ENCODE peak calls at places on chromosomes 1 and 21, in ten cellular contexts. Q is CD8-positive, alpha-beta memory T cell; Z is left colon; W is Calu3; B is HFF-Myc; M is choroid plexus epithelial cell; P is EH; O is epithelial cell of esophagus; E is effector CD4-positive, alpha-beta T cell; I is glomerular endothelial cell. V is an unnamed sample.

GRCh38 chr1:25011270-25011669 is 81.2 kb upstream of the RUNX3 start:
- DNase-seq in P (no peak), W (no peak), B (no peak), O (no peak), E (no peak), Z (no peak), I (no peak), Q (no peak), M (no peak), V (no peak)

GRCh38 chr1:8374356-8374755 is 56.4 kb downstream of the SLC45A1 start:
- DNase-seq in W (no peak), E (no peak), M (no peak), O (no peak), I (no peak), P (no peak), Q (no peak), B (no peak), Z (no peak), V (no peak)

GRCh38 chr1:179812501-179813292 is 64.9 kb downstream of the TOR1AIP2 start:
- DNase-seq in P (no peak), E (no peak), W (no peak), M (no peak), Q (no peak), O (no peak), I (no peak), Z (no peak), B (no peak), V (no peak)

GRCh38 chr1:210687582-210688279 is 359.0 kb downstream of the HHAT start:
- DNase-seq in I (no peak), O (no peak), Z (no peak), M (no peak), Q (no peak), W (no peak), P (peak), B (no peak), E (no peak), V (no peak)

GRCh38 chr21:41601573-41602371 is 93.8 kb upstream of the TMPRSS2 start:
- DNase-seq in I (no peak), Q (no peak), O (peak), B (peak), Z (no peak), M (peak), E (no peak), P (peak), W (no peak), V (no peak)

GRCh38 chr1:234111458-234112142 is 207.1 kb downstream of the SLC35F3 start:
- DNase-seq in O (peak), I (no peak), W (peak), P (peak), E (no peak), Z (peak), Q (no peak), B (no peak), M (peak), V (no peak)

GRCh38 chr1:235207202-235207565 is 46.1 kb upstream of the RBM34 start:
- DNase-seq in I (no peak), M (no peak), W (no peak), E (peak), B (no peak), Z (no peak), Q (peak), O (no peak), P (no peak), V (no peak)

GRCh38 chr1:31669433-31669785 is 24.7 kb upstream of the PEF1 start:
- DNase-seq in E (no peak), P (no peak), Q (no peak), B (no peak), M (no peak), O (no peak), W (no peak), I (no peak), Z (no peak), V (peak)

GRCh38 chr1:241408170-241408569 is 51.2 kb upstream of the RGS7 start:
- DNase-seq in W (peak), B (no peak), O (peak), P (peak), E (no peak), Z (no peak), M (peak), I (no peak), Q (no peak), V (no peak)

GRCh38 chr1:171226757-171227370 is 21.4 kb upstream of the FMO1 start:
- DNase-seq in I (no peak), Q (no peak), M (peak), B (no peak), Z (peak), W (peak), O (peak), P (peak), E (no peak), V (peak)

GRCh38 chr1:22039594-22040347 is 12.7 kb upstream of the CDC42 start:
- DNase-seq in E (peak), B (peak), I (no peak), Z (peak), P (peak), M (peak), O (peak), Q (peak), W (peak), V (peak)

GRCh38 chr1:105556266-105556665 is 1500.2 kb upstream of the PRMT6 start:
- DNase-seq in O (no peak), M (no peak), B (no peak), W (no peak), I (no peak), E (no peak), P (no peak), Z (no peak), Q (no peak), V (no peak)

GRCh38 chr1:52552236-52552504 is 722 bp downstream of the TUT4 start:
- DNase-seq in Q (peak), E (peak), Z (peak), P (peak), B (no peak), W (peak), O (peak), M (peak), I (no peak), V (no peak)

GRCh38 chr1:242454262-242455051 is 70.0 kb downstream of the PLD5 start:
- DNase-seq in Q (no peak), P (peak), M (peak), Z (no peak), O (peak), E (no peak), W (peak), B (no peak), I (no peak), V (peak)

GRCh38 chr1:77687519-77687906 is 5.1 kb upstream of the ZZZ3 start:
- DNase-seq in O (peak), Z (peak), P (no peak), W (peak), E (no peak), B (no peak), M (peak), I (no peak), Q (no peak), V (no peak)

GRCh38 chr1:222454782-222455181 is 93.1 kb downstream of the HHIPL2 start:
- DNase-seq in Q (no peak), M (no peak), I (no peak), B (no peak), Z (no peak), P (peak), O (peak), W (no peak), E (no peak), V (no peak)

GRCh38 chr21:41753001-41753725 is 13.7 kb downstream of the RIPK4 start:
- DNase-seq in M (no peak), Q (no peak), O (no peak), I (no peak), B (no peak), P (no peak), W (no peak), E (no peak), Z (no peak), V (no peak)

GRCh38 chr1:53605181-53605580 is 133.8 kb downstream of the GLIS1 start:
- DNase-seq in P (no peak), M (no peak), Z (no peak), I (no peak), Q (no peak), B (no peak), O (no peak), E (no peak), W (no peak), V (no peak)

GRCh38 chr1:176206006-176206960 is 803 bp downstream of the COP1 start:
- DNase-seq in O (peak), B (no peak), Z (peak), Q (no peak), W (peak), P (peak), I (no peak), E (peak), M (peak), V (no peak)

GRCh38 chr1:150596095-150596892 is 16.9 kb upstream of the MCL1 start:
- DNase-seq in B (no peak), Z (no peak), Q (no peak), W (no peak), E (no peak), I (no peak), P (peak), O (peak), M (no peak), V (no peak)

GRCh38 chr21:38796426-38796825 is 9.3 kb upstream of the ETS2 start:
- DNase-seq in O (peak), Q (no peak), E (no peak), P (peak), B (no peak), M (peak), W (peak), Z (no peak), I (no peak), V (no peak)

GRCh38 chr1:68198752-68199151 is 33.6 kb downstream of the WLS start:
- DNase-seq in I (no peak), E (no peak), M (peak), Z (no peak), Q (no peak), W (no peak), O (peak), P (peak), B (no peak), V (no peak)

GRCh38 chr1:22364764-22365163 is 86.9 kb upstream of the ZBTB40 start:
- DNase-seq in B (no peak), Q (no peak), P (no peak), W (no peak), O (no peak), Z (no peak), E (no peak), I (no peak), M (no peak), V (no peak)

GRCh38 chr1:180178511-180179161 is 24.0 kb downstream of the QSOX1 start:
- DNase-seq in B (no peak), W (peak), Z (peak), P (peak), Q (peak), M (peak), O (peak), E (peak), I (no peak), V (peak)

GRCh38 chr1:65265296-65266271 is 43.8 kb upstream of the DNAJC6 start:
- DNase-seq in M (peak), P (peak), Z (peak), B (no peak), O (peak), E (peak), I (no peak), W (peak), Q (peak), V (peak)

GRCh38 chr1:29444081-29444715 is 207.9 kb downstream of the PTPRU start:
- DNase-seq in M (no peak), O (no peak), B (no peak), P (no peak), Z (no peak), Q (no peak), W (no peak), E (no peak), I (no peak), V (no peak)

GRCh38 chr1:21670956-21671902 is 2.1 kb upstream of the RAP1GAP start:
- DNase-seq in W (no peak), M (no peak), P (peak), Q (no peak), I (no peak), Z (no peak), O (no peak), E (no peak), B (no peak), V (no peak)